ENCODE peak calls at places on chromosomes 4 and X, in eight cellular contexts. K is kidney glomerular epithelial cell, R is T-helper 1 cell, G is mesothelial cell of epicardium, E is brain microvascular endothelial cell, H is lung microvascular endothelial cell, L is HuH-7, J is amygdala. B is an unnamed sample.

GRCh38 chrX:65744965-65745364 is 77.5 kb downstream of the MSN start:
- DNase-seq in L (no peak), H (peak; percentile 53), E (no peak), J (no peak), G (no peak), K (no peak), R (no peak), B (no peak)

GRCh38 chr4:86054676-86055075 is 305.2 kb downstream of the MAPK10 start:
- DNase-seq in R (no peak), J (no peak), E (no peak), H (no peak), K (no peak), L (no peak), G (no peak), B (no peak)

GRCh38 chrX:1462596-1463251 is 10.0 kb upstream of the ASMTL start:
- DNase-seq in L (no peak), G (no peak), K (peak; percentile 27), H (peak; percentile 40), E (peak; percentile 66), R (peak; percentile 68), J (no peak), B (peak; percentile 60)

GRCh38 chr4:132642196-132642817 is 506.8 kb upstream of the PCDH10 start:
- DNase-seq in J (no peak), G (peak; percentile 41), K (peak; percentile 63), H (peak; percentile 4), R (no peak), L (peak; percentile 26), E (peak; percentile 22), B (no peak)

GRCh38 chr4:139278956-139279722 is 886 bp downstream of the MGARP start:
- DNase-seq in J (no peak), H (peak; percentile 20), K (no peak), R (no peak), L (no peak), G (no peak), E (no peak), B (no peak)

GRCh38 chr4:168645933-168646768 is 149.3 kb downstream of the PALLD start:
- DNase-seq in H (no peak), G (no peak), L (no peak), K (no peak), J (no peak), E (no peak), R (no peak), B (no peak)

GRCh38 chr4:122700178-122700725 is 32.3 kb upstream of the BBS12 start:
- DNase-seq in G (peak; percentile 50), K (peak; percentile 67), R (no peak), J (no peak), L (no peak), E (peak; percentile 70), H (peak; percentile 49), B (no peak)

GRCh38 chr4:30696195-30696594 is 24.0 kb upstream of the PCDH7 start:
- DNase-seq in G (no peak), H (no peak), K (no peak), E (no peak), L (no peak), J (no peak), R (no peak), B (no peak)

GRCh38 chr4:48944252-48944651 is 37.7 kb upstream of the OCIAD2 start:
- DNase-seq in G (no peak), K (peak; percentile 53), H (no peak), J (no peak), E (no peak), R (no peak), L (no peak), B (no peak)

GRCh38 chr4:169238445-169238844 is 32.3 kb downstream of the SH3RF1 start:
- DNase-seq in E (no peak), J (no peak), G (no peak), K (peak; percentile 14), R (no peak), L (no peak), H (no peak), B (no peak)

GRCh38 chr4:54661156-54661555 is 3.4 kb downstream of the KIT start:
- DNase-seq in L (no peak), J (no peak), H (no peak), G (no peak), E (peak; percentile 81), R (no peak), K (no peak), B (no peak)

GRCh38 chrX:13933851-13934250 is 95.8 kb downstream of the GEMIN8 start:
- DNase-seq in E (no peak), R (no peak), G (no peak), J (no peak), L (no peak), K (no peak), H (no peak), B (no peak)

GRCh38 chrX:70253377-70254062 is 6.5 kb downstream of the P2RY4 start:
- DNase-seq in H (no peak), K (peak; percentile 26), G (no peak), R (no peak), L (no peak), J (no peak), E (no peak), B (no peak)

GRCh38 chr4:102493257-102493656 is 7.9 kb upstream of the NFKB1 start:
- DNase-seq in J (no peak), H (no peak), L (no peak), E (no peak), R (no peak), G (no peak), K (no peak), B (no peak)

GRCh38 chr4:183422962-183423653 is 21.3 kb upstream of the CDKN2AIP start:
- DNase-seq in G (no peak), E (no peak), J (no peak), R (no peak), L (no peak), H (no peak), K (peak; percentile 84), B (no peak)

GRCh38 chr4:15714616-15715015 is 11.8 kb downstream of the BST1 start:
- DNase-seq in J (no peak), R (no peak), E (no peak), L (no peak), K (peak; percentile 51), H (no peak), G (no peak), B (no peak)

GRCh38 chrX:153608376-153608775 is 9.4 kb upstream of the CCNQ start:
- DNase-seq in J (no peak), E (no peak), G (no peak), H (no peak), K (no peak), R (no peak), L (no peak), B (no peak)

GRCh38 chrX:68652327-68652930 is 5.0 kb downstream of the STARD8 start:
- DNase-seq in L (no peak), E (peak; percentile 9), H (no peak), G (no peak), R (no peak), K (no peak), J (no peak), B (no peak)

GRCh38 chrX:153645151-153645550 is 1.9 kb upstream of the DUSP9 start:
- DNase-seq in G (peak; percentile 31), K (no peak), L (no peak), J (no peak), H (no peak), R (no peak), E (no peak), B (no peak)

GRCh38 chr4:55444822-55445221 is 49.1 kb downstream of the TMEM165 start:
- DNase-seq in K (no peak), E (peak; percentile 58), J (no peak), L (no peak), G (no peak), R (no peak), H (peak; percentile 41), B (no peak)

GRCh38 chr4:1414831-1415680 is 8.8 kb upstream of the NKX1-1 start:
- DNase-seq in L (no peak), H (no peak), K (no peak), R (no peak), J (no peak), G (peak; percentile 28), E (no peak), B (no peak)

GRCh38 chr4:175252642-175253041 is 334.5 kb downstream of the ADAM29 start:
- DNase-seq in G (no peak), H (no peak), J (no peak), R (no peak), L (no peak), E (no peak), K (no peak), B (no peak)

GRCh38 chr4:186844059-186844681 is 120.5 kb upstream of the FAT1 start:
- DNase-seq in K (peak; percentile 23), L (no peak), G (no peak), H (no peak), J (no peak), E (peak; percentile 52), R (no peak), B (no peak)

GRCh38 chr4:2811830-2812599 is 19.1 kb downstream of the SH3BP2 start:
- DNase-seq in R (peak; percentile 44), G (no peak), J (no peak), E (peak; percentile 48), H (peak; percentile 52), L (no peak), K (peak; percentile 46), B (peak; percentile 33)

GRCh38 chr4:21009956-21010355 is 309.7 kb downstream of the PACRGL start:
- DNase-seq in H (no peak), K (no peak), J (no peak), E (no peak), G (no peak), L (no peak), R (no peak), B (no peak)

GRCh38 chr4:15327311-15328298 is 100.2 kb upstream of the C1QTNF7 start:
- DNase-seq in G (no peak), L (no peak), K (no peak), R (no peak), H (no peak), E (peak; percentile 23), J (no peak), B (no peak)

GRCh38 chr4:119106036-119107000 is 29.3 kb upstream of the MYOZ2 start:
- DNase-seq in H (peak; percentile 61), G (no peak), J (no peak), E (no peak), L (no peak), K (no peak), R (no peak), B (no peak)

GRCh38 chr4:92047209-92047877 is 256.4 kb upstream of the GRID2 start:
- DNase-seq in H (no peak), R (no peak), L (peak; percentile 3), G (no peak), J (no peak), E (no peak), K (no peak), B (no peak)

GRCh38 chr4:8575457-8575856 is 4.7 kb upstream of the GPR78 start:
- DNase-seq in K (no peak), G (no peak), L (no peak), R (no peak), E (no peak), J (no peak), H (no peak), B (no peak)

GRCh38 chrX:65035451-65035779 is 59.2 kb upstream of the ZC4H2 start:
- DNase-seq in L (no peak), R (no peak), H (no peak), J (no peak), K (peak; percentile 63), G (no peak), E (peak; percentile 4), B (peak; percentile 1)